ENCODE peak calls at places on chromosome 19, in seven cellular contexts. M is ovary, W is pancreas, I is hepatocyte, J is endodermal cell, E is K562, B is OCI-LY7. S is an unnamed sample.

GRCh38 chr19:35908977-35909683 is 1.0 kb upstream of the TYROBP start:
- DNase-seq in M (no peak), W (no peak), E (no peak), J (no peak), B (peak; percentile 83), I (no peak), S (no peak)

GRCh38 chr19:2273356-2274184 is 8.4 kb downstream of the PEAK3 start:
- DNase-seq in W (peak; percentile 90), J (peak; percentile 97), I (peak; percentile 85), M (peak; percentile 87), B (peak; percentile 97), E (peak; percentile 76), S (peak; percentile 86)

GRCh38 chr19:46729696-46730095 is 12.8 kb upstream of the PRKD2 start:
- DNase-seq in W (no peak), J (no peak), E (no peak), B (no peak), I (no peak), M (no peak), S (no peak)

GRCh38 chr19:44658069-44658727 is 13.1 kb upstream of the CEACAM19 start:
- DNase-seq in W (no peak), J (no peak), I (no peak), E (no peak), M (no peak), B (no peak), S (no peak)

GRCh38 chr19:38769635-38770211 is 3.6 kb downstream of the LGALS7 start:
- DNase-seq in J (peak; percentile 95), B (peak; percentile 46), E (peak; percentile 61), W (peak; percentile 87), I (peak; percentile 79), M (peak; percentile 90), S (peak; percentile 62)

GRCh38 chr19:47994209-47994802 is at the start of gene ELSPBP1:
- DNase-seq in W (no peak), E (no peak), M (no peak), I (peak; percentile 33), B (no peak), J (no peak), S (no peak)

GRCh38 chr19:1571358-1571757 is 3.2 kb upstream of the MEX3D start:
- DNase-seq in W (no peak), J (no peak), B (no peak), E (no peak), I (no peak), M (no peak), S (no peak)

GRCh38 chr19:58509731-58510083 is 2.1 kb downstream of the SLC27A5 start:
- DNase-seq in I (no peak), W (no peak), J (no peak), B (no peak), M (no peak), E (peak; percentile 31), S (no peak)

GRCh38 chr19:13995017-13995728 is 10.9 kb downstream of the RFX1 start:
- DNase-seq in J (no peak), W (peak; percentile 92), I (no peak), B (no peak), E (no peak), M (no peak), S (no peak)

DNA sequence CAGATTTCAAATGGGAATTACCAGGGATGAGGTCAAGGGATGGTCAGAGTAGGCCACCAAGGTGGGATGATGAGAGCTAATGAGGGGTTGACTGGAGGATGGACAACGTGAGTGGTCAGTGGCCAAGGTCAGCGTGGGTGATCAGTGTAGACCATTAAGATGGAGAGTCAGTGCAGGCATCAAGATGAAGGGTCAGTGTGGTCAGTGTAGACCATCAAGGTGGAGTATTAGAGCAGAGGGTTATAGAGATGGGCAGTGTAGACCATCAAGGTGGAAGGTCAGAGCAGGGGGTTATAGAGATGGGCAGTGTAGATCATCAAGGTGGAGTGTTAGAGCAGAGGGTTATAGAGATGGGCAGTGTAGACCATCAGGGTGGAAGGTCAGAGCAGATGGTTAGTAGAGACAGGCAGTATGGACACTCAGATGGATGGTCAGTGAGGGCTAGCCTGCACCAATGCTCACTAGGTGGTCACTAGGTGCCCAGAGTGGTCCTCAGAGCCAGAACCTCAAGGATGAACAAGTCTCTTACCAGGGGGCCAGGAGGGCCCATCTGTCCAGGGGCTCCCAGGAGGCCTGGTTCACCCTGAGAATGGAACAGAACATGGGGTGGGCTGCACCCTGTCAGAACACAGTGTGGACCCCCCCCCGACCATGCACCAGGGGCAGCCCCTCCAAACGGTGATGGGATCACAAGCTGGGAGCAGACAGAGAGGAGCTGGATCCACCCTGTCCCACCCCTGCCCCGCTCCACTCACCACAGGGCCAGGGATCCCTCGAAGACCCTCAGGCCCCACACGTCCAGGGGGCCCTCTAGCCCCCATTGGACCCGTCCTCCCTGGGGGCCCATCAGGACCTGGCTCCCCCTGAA is 32.7 kb upstream of the OLFM2 start:
- DNase-seq in M (no peak), W (no peak), I (no peak), E (no peak), J (no peak), B (no peak), S (no peak)
- H3K4me3 ChIP-seq in M (no peak overlapping the region), W (no peak overlapping the region), I (no peak overlapping the region), E (no peak overlapping the region), J (no peak overlapping the region), B (no peak overlapping the region), S (no peak overlapping the region)

GRCh38 chr19:10555613-10555979 is 10.2 kb downstream of the KRI1 start:
- DNase-seq in J (no peak), E (no peak), W (no peak), B (no peak), M (no peak), I (no peak), S (no peak)

GRCh38 chr19:10553943-10554381 is 10.3 kb downstream of the ATG4D start:
- DNase-seq in E (no peak), M (no peak), J (no peak), W (peak; percentile 55), I (no peak), B (peak; percentile 82), S (no peak)

GRCh38 chr19:10552596-10553053 is 8.9 kb downstream of the ATG4D start:
- DNase-seq in B (peak; percentile 65), E (peak; percentile 71), W (peak; percentile 57), I (no peak), J (peak; percentile 91), M (no peak), S (peak; percentile 26)

GRCh38 chr19:10553087-10553667 is 9.5 kb downstream of the ATG4D start:
- DNase-seq in M (no peak), E (no peak), B (peak; percentile 41), J (no peak), W (peak; percentile 67), I (no peak), S (no peak)

DNA sequence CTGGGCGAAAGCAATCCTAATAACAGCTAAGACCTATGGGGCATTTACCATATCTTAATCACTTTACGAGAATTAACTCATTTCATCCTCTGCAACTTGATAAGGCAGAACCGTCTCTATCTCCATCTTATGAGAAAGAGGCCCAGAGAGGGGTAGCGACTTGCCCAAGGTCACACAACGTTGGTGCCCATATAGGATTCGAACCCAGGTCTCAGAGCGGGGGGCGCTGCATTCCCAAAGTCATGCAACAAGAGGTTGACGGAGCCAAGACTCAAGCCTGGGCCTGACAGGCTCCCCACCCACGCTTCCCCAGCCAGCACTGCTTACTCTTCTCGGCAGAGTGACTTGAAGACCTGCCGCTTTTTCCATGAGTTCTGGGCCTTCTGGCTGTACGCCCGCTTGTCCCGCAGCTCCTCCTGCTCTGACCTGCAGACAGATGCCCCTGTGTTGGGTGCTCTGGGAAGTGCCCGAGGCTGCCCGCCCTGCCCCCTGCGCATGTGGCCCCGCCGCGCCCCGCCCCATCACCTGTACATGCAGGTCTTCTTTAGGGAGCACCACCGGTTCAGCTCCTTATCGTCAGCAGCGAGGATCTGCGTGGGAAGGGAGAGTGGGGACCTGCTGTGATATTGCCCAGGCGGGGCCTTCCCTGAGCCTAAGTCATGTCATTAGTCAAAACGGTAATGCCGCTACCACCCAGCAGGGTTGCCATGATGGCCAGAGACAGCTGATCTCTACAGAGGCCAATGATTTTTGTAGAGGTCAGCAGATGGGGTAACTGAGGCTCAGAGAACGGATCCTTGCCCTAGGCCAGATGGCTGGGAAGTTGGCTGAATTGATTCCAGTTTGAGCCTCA is 10.8 kb downstream of the KRI1 start:
- DNase-seq in W (no peak), J (peak; percentile 64), M (no peak), E (no peak), I (no peak), B (no peak), S (no peak)
- TF ChIP-seq CTCF in W (no peak), J (peak; percentile 58), M (no peak), E (no peak), I (no peak), B (no peak), S (no peak)

GRCh38 chr19:34313188-34313587 is 51.8 kb upstream of the GPI start:
- DNase-seq in J (no peak), B (no peak), M (no peak), I (peak; percentile 30), E (no peak), W (no peak), S (no peak)
- H3K4me1 ChIP-seq in J (peaks cover 6% of the 10 kb centered on the region), B (peaks cover 96% of the 10 kb centered on the region), M (peaks cover 23% of the 10 kb centered on the region), I (peaks cover 4% of the 10 kb centered on the region), E (peaks cover 18% of the 10 kb centered on the region), W (no peaks in the 10 kb centered on the region), S (no peaks in the 10 kb centered on the region)

GRCh38 chr19:23415034-23415433 is 19.8 kb upstream of the ZNF91 start:
- DNase-seq in B (no peak), M (no peak), E (no peak), J (no peak), W (no peak), I (no peak), S (peak; percentile 11)
- H3K4me3 ChIP-seq in B (no peak overlapping the region), M (peak overlapping the region; percentile 14), E (no peak overlapping the region), J (peak overlapping the region; percentile 97), W (peak overlapping the region; percentile 40), I (peak overlapping the region; percentile 28), S (peak overlapping the region; percentile 46)

GRCh38 chr19:49683814-49684250 is 5.6 kb upstream of the ADM5 start:
- DNase-seq in B (no peak), M (no peak), J (no peak), E (no peak), I (no peak), W (no peak), S (no peak)

GRCh38 chr19:49682274-49682673 is 5.2 kb downstream of the PRMT1 start:
- DNase-seq in B (no peak), W (no peak), I (no peak), E (no peak), J (peak; percentile 33), M (no peak), S (no peak)

GRCh38 chr19:49684983-49685553 is 4.3 kb upstream of the ADM5 start:
- DNase-seq in B (no peak), W (no peak), M (no peak), J (no peak), I (no peak), E (no peak), S (no peak)

GRCh38 chr19:49685845-49686332 is 3.5 kb upstream of the ADM5 start:
- DNase-seq in I (no peak), B (no peak), E (no peak), W (no peak), M (no peak), J (no peak), S (no peak)

GRCh38 chr19:49684251-49684982 is 5.0 kb upstream of the ADM5 start:
- DNase-seq in B (no peak), W (peak; percentile 78), J (peak; percentile 87), E (no peak), I (peak; percentile 19), M (peak; percentile 40), S (peak; percentile 34)
- TF ChIP-seq CTCF in B (peak; percentile 71), W (peak; percentile 24), J (peak; percentile 74), E (peak; percentile 63), I (peak; percentile 19), M (no peak), S (peak; percentile 43)

GRCh38 chr19:18465214-18465963 is 27.5 kb upstream of the ISYNA1 start:
- DNase-seq in I (no peak), E (no peak), B (no peak), W (peak; percentile 77), J (no peak), M (no peak), S (no peak)
- H3K4me1 ChIP-seq in I (peaks cover 26% of the 10 kb centered on the region), E (peaks cover 71% of the 10 kb centered on the region), B (no peaks in the 10 kb centered on the region), W (peaks cover 15% of the 10 kb centered on the region), J (no peaks in the 10 kb centered on the region), M (peaks cover 37% of the 10 kb centered on the region), S (no peaks in the 10 kb centered on the region)

GRCh38 chr19:21907516-21907915 is 71.5 kb upstream of the ZNF43 start:
- DNase-seq in W (no peak), M (no peak), E (no peak), B (no peak), J (no peak), I (no peak), S (no peak)
- H3K4me3 ChIP-seq in W (no peak overlapping the region), M (no peak overlapping the region), E (no peak overlapping the region), B (no peak overlapping the region), J (no peak overlapping the region), I (no peak overlapping the region), S (no peak overlapping the region)

S was measured in cardiac muscle cell.